ENCODE peak calls at places on chromosomes 7 and 10, in four cellular contexts. B is IMR-90, U is mesenchymal stem cell, C is neuronal stem cell. Z is an unnamed sample.

GRCh38 chr7:120400806-120401455 is 128.0 kb downstream of the KCND2 start:
- DNase-seq in B (no peak), U (no peak), C (no peak), Z (no peak)

GRCh38 chr7:7628476-7628875 is 12.1 kb upstream of the UMAD1 start:
- DNase-seq in B (no peak), U (no peak), C (no peak), Z (no peak)

GRCh38 chr7:9083837-9084236 is 650.4 kb downstream of the NXPH1 start:
- DNase-seq in B (no peak), U (no peak), C (no peak), Z (no peak)

GRCh38 chr7:50341709-50342108 is 37.2 kb downstream of the IKZF1 start:
- DNase-seq in B (no peak), U (no peak), C (no peak), Z (no peak)

GRCh38 chr10:111295788-111296187 is 219.0 kb downstream of the ADRA2A start:
- DNase-seq in B (no peak), U (peak; percentile 40), C (no peak), Z (no peak)

GRCh38 chr10:110170142-110170887 is 37.1 kb upstream of the MXI1 start:
- DNase-seq in B (no peak), U (no peak), C (no peak), Z (no peak)

GRCh38 chr7:104982773-104983619 is 31.0 kb upstream of the KMT2E start:
- DNase-seq in B (no peak), U (no peak), C (no peak), Z (no peak)

GRCh38 chr10:103556383-103557007 is 63.0 kb downstream of the NEURL1 start:
- DNase-seq in B (no peak), U (no peak), C (no peak), Z (no peak)

GRCh38 chr10:74135452-74135851 is 15.2 kb downstream of the AP3M1 start:
- DNase-seq in B (no peak), U (no peak), C (no peak), Z (no peak)

GRCh38 chr7:74371381-74372059 is 82.2 kb upstream of the GTF2IRD1 start:
- DNase-seq in B (no peak), U (peak; percentile 39), C (peak; percentile 14), Z (peak; percentile 4)

GRCh38 chr7:73741600-73741999 is 3.0 kb upstream of the ABHD11 start:
- DNase-seq in B (no peak), U (no peak), C (no peak), Z (peak; percentile 85)

GRCh38 chr10:43892062-43892765 is 243.5 kb upstream of the ZNF32 start:
- DNase-seq in B (peak; percentile 50), U (peak; percentile 74), C (no peak), Z (no peak)

GRCh38 chr10:118807512-118808305 is 52.9 kb upstream of the CACUL1 start:
- DNase-seq in B (no peak), U (no peak), C (no peak), Z (peak; percentile 85)

DNA sequence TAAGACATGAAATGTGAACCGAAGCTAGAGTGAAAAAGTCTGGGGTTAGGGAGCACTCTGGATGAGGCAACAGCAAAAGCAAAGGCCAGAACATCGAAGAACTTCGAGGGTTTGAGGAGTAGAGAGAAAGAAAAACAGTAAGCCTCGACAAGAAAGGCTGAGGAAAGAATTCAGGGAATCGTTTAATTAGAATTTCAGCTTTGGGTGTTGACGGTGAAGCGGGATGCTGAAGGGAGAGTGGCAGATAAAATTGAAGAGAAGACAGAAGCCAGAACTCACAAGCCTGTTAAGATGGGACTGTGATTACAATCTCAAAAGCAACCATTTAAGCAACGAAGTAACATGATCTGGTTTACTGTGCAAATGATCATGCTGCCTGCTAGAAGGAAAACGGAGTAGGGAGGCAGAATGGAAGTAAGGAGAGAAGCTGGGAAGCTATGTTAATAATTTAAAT is 2.1 kb downstream of the TRDMT1 start:
- DNase-seq in B (peak; percentile 70), U (peak; percentile 83), C (no peak), Z (no peak)
- H4K8ac ChIP-seq in B (peak overlapping the region; percentile 85), U (peak overlapping the region; percentile 7), C (no peak overlapping the region), Z (peak overlapping the region; percentile 61)

GRCh38 chr10:68151453-68151852 is 42.2 kb downstream of the MYPN start:
- DNase-seq in B (no peak), U (no peak), C (no peak), Z (no peak)

GRCh38 chr10:68156373-68157185 is 47.3 kb downstream of the MYPN start:
- DNase-seq in B (peak; percentile 76), U (peak; percentile 59), C (peak; percentile 36), Z (peak; percentile 49)

GRCh38 chr10:68155615-68156205 is 46.4 kb downstream of the MYPN start:
- DNase-seq in B (peak; percentile 50), U (peak; percentile 14), C (no peak), Z (no peak)

GRCh38 chr10:68154211-68154497 is 44.9 kb downstream of the MYPN start:
- DNase-seq in B (peak; percentile 85), U (no peak), C (no peak), Z (no peak)

GRCh38 chr10:68153473-68154210 is 44.4 kb downstream of the MYPN start:
- DNase-seq in B (peak; percentile 99), U (peak; percentile 99), C (no peak), Z (peak; percentile 96)
- H2BK5ac ChIP-seq in B (peak overlapping the region; percentile 96), U (no peak overlapping the region), C (no peak overlapping the region), Z (no peak overlapping the region)

GRCh38 chr7:84533209-84533608 is 338.6 kb upstream of the SEMA3A start:
- DNase-seq in B (no peak), U (no peak), C (no peak), Z (no peak)

GRCh38 chr7:84535584-84536255 is 341.1 kb upstream of the SEMA3A start:
- DNase-seq in B (no peak), U (no peak), C (no peak), Z (no peak)

GRCh38 chr7:84532196-84532595 is 337.6 kb upstream of the SEMA3A start:
- DNase-seq in B (no peak), U (no peak), C (no peak), Z (no peak)

GRCh38 chr7:84538268-84538667 is 343.7 kb upstream of the SEMA3A start:
- DNase-seq in B (peak; percentile 36), U (peak; percentile 22), C (no peak), Z (no peak)

DNA sequence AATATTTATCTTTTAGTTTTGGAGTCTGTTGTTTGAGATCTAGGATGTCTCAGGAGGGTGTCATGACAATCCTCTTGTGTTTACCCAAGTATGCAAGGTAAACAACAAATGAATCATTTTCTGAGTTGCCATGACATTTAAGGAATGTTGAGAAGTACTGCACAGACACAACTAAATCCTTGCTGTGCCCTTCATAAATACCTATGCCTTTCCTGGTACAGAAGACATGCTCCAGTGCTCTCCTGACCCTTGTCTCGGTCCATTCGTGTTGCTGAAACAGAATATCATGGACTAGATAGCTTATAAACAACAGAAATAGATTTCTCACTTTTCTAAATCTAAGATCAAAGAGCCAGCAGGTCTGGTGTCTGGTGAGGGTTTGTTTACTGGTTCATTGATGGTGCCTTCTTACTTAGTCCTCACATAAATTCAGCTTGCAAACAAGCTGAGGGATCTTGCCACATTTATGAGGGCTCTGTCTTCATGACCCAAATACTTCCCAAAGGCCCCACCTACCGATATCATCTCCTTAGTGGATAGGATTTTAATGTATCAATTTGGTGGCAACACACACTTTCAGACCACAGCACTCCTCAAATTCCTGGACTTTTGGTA is 341.8 kb upstream of the SEMA3A start:
- DNase-seq in B (no peak), U (peak; percentile 30), C (no peak), Z (peak; percentile 87)
- H3K18ac ChIP-seq in B (peak overlapping the region; percentile 66), U (no peak overlapping the region), C (no peak overlapping the region), Z (no peak overlapping the region)

GRCh38 chr10:57890691-57891090 is 377.0 kb downstream of the IPMK start:
- DNase-seq in B (no peak), U (no peak), C (no peak), Z (no peak)
- H4K8ac ChIP-seq in B (no peak overlapping the region), U (no peak overlapping the region), C (no peak overlapping the region), Z (no peak overlapping the region)

GRCh38 chr10:26213157-26213780 is 3.3 kb upstream of the GAD2 start:
- DNase-seq in B (no peak), U (no peak), C (no peak), Z (no peak)

GRCh38 chr10:26214538-26215461 is 1.8 kb upstream of the GAD2 start:
- DNase-seq in B (no peak), U (no peak), C (no peak), Z (no peak)

GRCh38 chr10:26214004-26214403 is 2.6 kb upstream of the GAD2 start:
- DNase-seq in B (no peak), U (no peak), C (peak; percentile 45), Z (no peak)

GRCh38 chr10:26211781-26212444 is 4.7 kb upstream of the GAD2 start:
- DNase-seq in B (no peak), U (no peak), C (no peak), Z (no peak)

GRCh38 chr10:26212511-26212910 is 4.1 kb upstream of the GAD2 start:
- DNase-seq in B (no peak), U (no peak), C (no peak), Z (no peak)
- H2BK5ac ChIP-seq in B (no peak overlapping the region), U (no peak overlapping the region), C (no peak overlapping the region), Z (no peak overlapping the region)

GRCh38 chr10:79581044-79581443 is 20.8 kb upstream of the SFTPA2 start:
- DNase-seq in B (no peak), U (no peak), C (no peak), Z (no peak)
- H3K18ac ChIP-seq in B (no peak overlapping the region), U (no peak overlapping the region), C (no peak overlapping the region), Z (no peak overlapping the region)

GRCh38 chr10:11639861-11640764 is 28.7 kb upstream of the USP6NL start:
- DNase-seq in B (no peak), U (no peak), C (peak; percentile 8), Z (peak; percentile 90)

GRCh38 chr10:11646450-11646849 is 35.0 kb upstream of the USP6NL start:
- DNase-seq in B (no peak), U (no peak), C (no peak), Z (no peak)

GRCh38 chr10:11642558-11642957 is 31.1 kb upstream of the USP6NL start:
- DNase-seq in B (no peak), U (no peak), C (no peak), Z (no peak)

GRCh38 chr10:11639346-11639745 is 27.9 kb upstream of the USP6NL start:
- DNase-seq in B (no peak), U (no peak), C (no peak), Z (peak; percentile 91)

DNA sequence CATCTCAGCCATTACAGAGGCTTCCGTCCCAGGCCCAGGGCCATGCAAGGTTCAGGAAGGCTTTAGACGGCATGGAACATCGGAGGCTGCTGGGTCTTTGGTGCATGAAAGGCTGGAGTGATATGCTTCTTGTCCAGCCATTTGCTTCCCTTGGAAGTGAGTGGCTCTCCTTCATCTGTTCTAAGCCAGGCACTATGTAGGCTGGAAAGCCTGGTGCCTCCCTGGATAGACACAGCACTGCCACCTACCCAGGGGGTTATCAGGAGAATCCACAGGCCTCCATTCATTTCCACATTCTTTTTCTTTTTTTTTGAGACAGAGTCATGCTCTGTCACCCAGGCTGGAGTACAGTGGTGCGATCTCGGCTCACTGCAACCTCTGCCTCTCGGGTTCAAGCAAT is 31.6 kb upstream of the USP6NL start:
- DNase-seq in B (no peak), U (no peak), C (no peak), Z (no peak)
- H4K8ac ChIP-seq in B (no peak overlapping the region), U (no peak overlapping the region), C (no peak overlapping the region), Z (no peak overlapping the region)

Z was measured in trophoblast cell.